ENCODE peak calls at places on chromosome 1, in five cellular contexts. A is upper lobe of left lung, S is MCF 10A, V is fibroblast of lung, U is cardiac fibroblast. Z is an unnamed sample.

GRCh38 chr1:46102769-46103476 is 29.5 kb downstream of the PIK3R3 start:
- DNase-seq in V (peak), S (peak), A (peak), U (no peak), Z (no peak)

GRCh38 chr1:60897003-60897402 is 185.4 kb upstream of the NFIA start:
- DNase-seq in A (no peak), S (no peak), U (no peak), V (no peak), Z (no peak)

GRCh38 chr1:226215239-226215638 is 8.2 kb upstream of the MIXL1 start:
- DNase-seq in A (no peak), U (no peak), S (no peak), V (no peak), Z (no peak)

GRCh38 chr1:47774986-47775834 is 222.0 kb downstream of the TRABD2B start:
- DNase-seq in A (no peak), S (no peak), V (no peak), U (no peak), Z (no peak)

GRCh38 chr1:161921990-161922389 is 101.7 kb downstream of the OLFML2B start:
- DNase-seq in V (peak), S (peak), A (no peak), U (peak), Z (no peak)

GRCh38 chr1:85406887-85407593 is 57.9 kb downstream of the DDAH1 start:
- DNase-seq in U (peak), V (peak), A (peak), S (peak), Z (peak)

GRCh38 chr1:33330906-33331305 is 10.0 kb upstream of the A3GALT2 start:
- DNase-seq in S (no peak), U (no peak), A (no peak), V (no peak), Z (no peak)

GRCh38 chr1:31977361-31978131 is 36.1 kb upstream of the KHDRBS1 start:
- DNase-seq in V (no peak), S (peak), U (peak), A (no peak), Z (no peak)

GRCh38 chr1:210332233-210332632 is 3.5 kb downstream of the HHAT start:
- DNase-seq in V (no peak), S (no peak), U (no peak), A (no peak), Z (no peak)

GRCh38 chr1:166069390-166069789 is 97.4 kb downstream of the FAM78B start:
- DNase-seq in U (no peak), S (peak), V (peak), A (no peak), Z (no peak)

GRCh38 chr1:27652505-27652904 is 17.5 kb upstream of the FGR start:
- DNase-seq in A (no peak), S (no peak), V (no peak), U (no peak), Z (no peak)

GRCh38 chr1:87167855-87168630 is 160.6 kb upstream of the LMO4 start:
- DNase-seq in V (no peak), U (no peak), S (no peak), A (no peak), Z (no peak)
- TF ChIP-seq CTCF in V (no peak), U (no peak), S (no peak), A (no peak), Z (no peak)

GRCh38 chr1:101652476-101652875 is 344.2 kb downstream of the OLFM3 start:
- DNase-seq in U (no peak), S (no peak), A (no peak), V (no peak), Z (no peak)

GRCh38 chr1:101653482-101653946 is 343.2 kb downstream of the OLFM3 start:
- DNase-seq in S (peak), U (peak), V (no peak), A (no peak), Z (no peak)
- TF ChIP-seq CTCF in S (peak), U (peak), V (peak), A (no peak), Z (no peak)

GRCh38 chr1:2573250-2573649 is 13.3 kb upstream of the PRXL2B start:
- DNase-seq in U (no peak), V (no peak), A (no peak), S (no peak), Z (no peak)
- TF ChIP-seq CTCF in U (no peak), V (no peak), A (no peak), S (no peak), Z (no peak)

GRCh38 chr1:217805792-217806191 is 174.6 kb downstream of the SPATA17 start:
- DNase-seq in U (no peak), A (no peak), S (no peak), V (no peak), Z (no peak)
- TF ChIP-seq CTCF in U (no peak), A (no peak), S (no peak), V (no peak), Z (no peak)

DNA sequence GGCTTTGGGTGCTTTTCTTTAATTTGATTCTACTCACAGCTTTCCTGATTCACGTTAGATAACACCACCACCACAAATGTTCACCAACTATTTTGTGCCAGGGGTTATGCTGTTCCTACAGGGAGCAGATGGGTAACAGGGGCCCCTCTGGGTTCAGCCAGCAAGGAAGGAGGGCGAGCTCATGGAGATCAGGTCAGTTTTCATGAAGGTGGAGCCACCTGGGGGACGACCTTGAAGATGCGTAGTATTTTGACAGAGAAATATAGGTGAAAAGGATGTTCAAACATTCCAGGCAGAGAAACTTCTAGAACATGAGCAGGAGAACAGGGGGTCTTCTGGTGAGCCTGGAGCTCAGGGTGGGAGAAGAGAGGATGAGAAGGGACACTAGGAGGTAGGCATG is 28.9 kb downstream of the KIAA0040 start:
- DNase-seq in A (no peak), S (no peak), U (no peak), V (no peak), Z (no peak)
- TF ChIP-seq CTCF in A (no peak), S (no peak), U (no peak), V (no peak), Z (no peak)

GRCh38 chr1:26096471-26096870 is 15.2 kb upstream of the PDIK1L start:
- DNase-seq in U (no peak), V (no peak), A (no peak), S (no peak), Z (no peak)

GRCh38 chr1:26092422-26092821 is 19.2 kb upstream of the PDIK1L start:
- DNase-seq in V (no peak), S (no peak), U (no peak), A (no peak), Z (no peak)

GRCh38 chr1:26094076-26094669 is 17.5 kb upstream of the PDIK1L start:
- DNase-seq in U (peak), A (no peak), S (no peak), V (peak), Z (no peak)

GRCh38 chr1:26097696-26098095 is 13.9 kb upstream of the PDIK1L start:
- DNase-seq in A (no peak), U (peak), V (peak), S (no peak), Z (no peak)

GRCh38 chr1:26094677-26095383 is 16.8 kb upstream of the PDIK1L start:
- DNase-seq in U (peak), A (peak), S (no peak), V (no peak), Z (peak)
- TF ChIP-seq CTCF in U (peak), A (no peak), S (no peak), V (no peak), Z (no peak)

DNA sequence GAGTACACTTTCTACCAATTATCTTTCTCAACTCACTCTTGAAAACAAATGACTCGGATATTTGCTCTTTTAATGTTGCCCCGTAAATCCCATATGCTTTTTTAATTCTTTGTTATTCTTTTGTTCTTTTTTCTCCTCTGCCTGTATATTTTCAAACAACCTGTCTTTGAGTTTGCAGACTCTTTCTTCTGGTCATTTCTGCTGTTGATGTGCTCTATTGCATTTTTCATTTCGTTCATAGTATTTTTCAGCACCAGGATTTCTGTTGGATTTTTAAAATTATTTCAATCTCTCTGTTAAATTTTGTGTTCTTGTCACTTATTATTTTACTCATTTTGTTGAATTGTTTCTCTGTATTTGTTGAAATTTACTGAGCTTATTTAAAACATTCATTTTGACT is 146.8 kb upstream of the B3GALT2 start:
- DNase-seq in A (no peak), S (no peak), U (no peak), V (no peak), Z (no peak)
- TF ChIP-seq CTCF in A (no peak), S (no peak), U (no peak), V (no peak), Z (no peak)

GRCh38 chr1:222326004-222326709 is 221.7 kb downstream of the HHIPL2 start:
- DNase-seq in A (no peak), S (no peak), V (no peak), U (no peak), Z (no peak)

GRCh38 chr1:222326710-222327036 is 221.2 kb downstream of the HHIPL2 start:
- DNase-seq in V (no peak), U (no peak), S (no peak), A (no peak), Z (no peak)

GRCh38 chr1:222331765-222332164 is 216.1 kb downstream of the HHIPL2 start:
- DNase-seq in A (no peak), U (no peak), V (peak), S (no peak), Z (no peak)

GRCh38 chr1:222331340-222331739 is 216.6 kb downstream of the HHIPL2 start:
- DNase-seq in S (no peak), V (peak), U (peak), A (no peak), Z (no peak)

GRCh38 chr1:222329493-222330045 is 218.3 kb downstream of the HHIPL2 start:
- DNase-seq in V (no peak), A (no peak), S (peak), U (no peak), Z (no peak)
- TF ChIP-seq CTCF in V (no peak), A (no peak), S (no peak), U (no peak), Z (no peak)

GRCh38 chr1:185316163-185317033 is 645 bp downstream of the IVNS1ABP start:
- DNase-seq in S (peak), A (peak), V (peak), U (peak), Z (peak)
- TF ChIP-seq CTCF in S (no peak), A (no peak), V (peak), U (no peak), Z (no peak)